ENCODE peak calls at places on chromosomes 13 and 19, in five cellular contexts. E is endodermal cell; J is effector memory CD4-positive, alpha-beta T cell; I is mammary epithelial cell; K is suprapubic skin. A is an unnamed sample. For H3K4me1, the result is how much of the 10 kb centered on the place peaks cover.

GRCh38 chr13:100542546-100543156 is 45.9 kb downstream of the GGACT start:
- DNase-seq in E (no peak), J (no peak), I (peak), K (no peak), A (peak)

GRCh38 chr13:51659276-51660127 is 75.2 kb downstream of the WDFY2 start:
- DNase-seq in E (no peak), J (no peak), I (no peak), K (no peak), A (no peak)

GRCh38 chr19:1911098-1911497 is 5.9 kb downstream of the ADAT3 start:
- DNase-seq in E (no peak), J (no peak), I (no peak), K (no peak), A (no peak)

GRCh38 chr13:98269386-98269785 is 92.3 kb upstream of the RNF113B start:
- DNase-seq in E (no peak), J (no peak), I (no peak), K (no peak), A (no peak)

GRCh38 chr13:78241278-78241919 is 322.8 kb upstream of the EDNRB start:
- DNase-seq in E (peak), J (no peak), I (no peak), K (no peak), A (peak)

GRCh38 chr19:57807541-57807940 is 7.2 kb downstream of the ZNF552 start:
- DNase-seq in E (no peak), J (no peak), I (no peak), K (no peak), A (no peak)

GRCh38 chr13:51222510-51223283 is 499 bp downstream of the FAM124A start:
- DNase-seq in E (peak), J (no peak), I (no peak), K (no peak), A (peak)

GRCh38 chr13:77698211-77699058 is 948 bp downstream of the SLAIN1 start:
- DNase-seq in E (peak), J (peak), I (no peak), K (no peak), A (peak)

GRCh38 chr13:25300861-25301346 is 521 bp upstream of the NUP58 start:
- DNase-seq in E (peak), J (peak), I (no peak), K (peak), A (peak)

GRCh38 chr19:38710928-38711725 is 33.1 kb downstream of the CAPN12 start:
- DNase-seq in E (no peak), J (no peak), I (peak), K (no peak), A (no peak)

GRCh38 chr13:96988441-96988840 is 5.8 kb downstream of the OXGR1 start:
- DNase-seq in E (no peak), J (no peak), I (no peak), K (no peak), A (no peak)

GRCh38 chr19:18456974-18457373 is 19.0 kb upstream of the ISYNA1 start:
- DNase-seq in E (no peak), J (no peak), I (no peak), K (no peak), A (no peak)

GRCh38 chr19:38708413-38709024 is 35.8 kb downstream of the CAPN12 start:
- DNase-seq in E (no peak), J (no peak), I (no peak), K (no peak), A (no peak)

GRCh38 chr19:50720181-50720920 is 749 bp upstream of the SHANK1 start:
- DNase-seq in E (no peak), J (no peak), I (no peak), K (no peak), A (no peak)

GRCh38 chr19:50043967-50044366 is 18.2 kb downstream of the ZNF473 start:
- DNase-seq in E (no peak), J (no peak), I (no peak), K (no peak), A (no peak)

GRCh38 chr13:23610187-23610576 is 40.0 kb downstream of the TNFRSF19 start:
- DNase-seq in E (no peak), J (no peak), I (no peak), K (no peak), A (no peak)

GRCh38 chr19:10797078-10797477 is 38.9 kb downstream of the TMED1 start:
- DNase-seq in E (no peak), J (peak), I (no peak), K (no peak), A (no peak)

GRCh38 chr19:5809053-5809452 is 4.2 kb downstream of the NRTN start:
- DNase-seq in E (no peak), J (no peak), I (no peak), K (no peak), A (peak)

GRCh38 chr19:19742773-19743172 is 9.9 kb upstream of the ZNF14 start:
- DNase-seq in E (no peak), J (no peak), I (no peak), K (no peak), A (no peak)

GRCh38 chr19:19745496-19746285 is 12.8 kb upstream of the ZNF14 start:
- DNase-seq in E (no peak), J (no peak), I (no peak), K (no peak), A (no peak)

GRCh38 chr19:19746286-19747213 is 13.6 kb upstream of the ZNF14 start:
- DNase-seq in E (peak), J (no peak), I (no peak), K (no peak), A (no peak)

GRCh38 chr19:19743176-19743575 is 10.3 kb upstream of the ZNF14 start:
- DNase-seq in E (no peak), J (no peak), I (no peak), K (no peak), A (no peak)

DNA sequence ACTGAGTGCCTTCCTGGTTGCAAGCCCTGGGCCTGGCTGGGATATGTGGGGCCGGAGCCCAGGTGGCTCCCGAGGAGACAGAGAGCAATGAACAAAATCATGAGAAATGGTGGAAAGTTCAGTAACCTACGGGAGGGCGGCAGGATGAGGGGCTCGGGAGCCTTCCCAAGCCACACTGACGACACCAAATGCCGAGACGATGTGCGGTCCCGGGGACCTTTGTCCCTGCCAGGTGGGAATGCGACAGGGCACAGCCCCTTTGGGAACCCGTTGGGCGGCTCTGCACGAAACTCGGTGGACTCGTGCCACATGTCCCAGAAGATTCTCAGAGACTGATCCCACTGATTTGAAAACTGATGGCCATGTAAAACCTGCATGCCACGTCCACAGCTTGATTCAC is 11.7 kb upstream of the ZNF14 start:
- DNase-seq in E (no peak), J (no peak), I (no peak), K (no peak), A (no peak)
- H3K4me1 ChIP-seq in E (under half), J (under half), I (under half), K (under half), A (under half)

GRCh38 chr19:41324921-41325639 is 15.1 kb downstream of the CCDC97 start:
- DNase-seq in E (peak), J (no peak), I (no peak), K (no peak), A (peak)

GRCh38 chr19:41327499-41328156 is 17.7 kb downstream of the CCDC97 start:
- DNase-seq in E (peak), J (peak), I (peak), K (peak), A (peak)

GRCh38 chr19:41327076-41327475 is 17.1 kb downstream of the CCDC97 start:
- DNase-seq in E (peak), J (no peak), I (no peak), K (no peak), A (no peak)

GRCh38 chr19:41325640-41325946 is 15.6 kb downstream of the CCDC97 start:
- DNase-seq in E (no peak), J (no peak), I (no peak), K (no peak), A (no peak)

GRCh38 chr19:41325947-41326706 is 16.2 kb downstream of the CCDC97 start:
- DNase-seq in E (peak), J (no peak), I (no peak), K (no peak), A (peak)
- H3K4me1 ChIP-seq in E (under half), J (under half), I (half or more), K (half or more), A (under half)

GRCh38 chr19:3966051-3967017 is 4.6 kb downstream of the DAPK3 start:
- DNase-seq in E (no peak), J (no peak), I (no peak), K (peak), A (no peak)
- H3K4me1 ChIP-seq in E (under half), J (under half), I (under half), K (under half), A (under half)

GRCh38 chr13:110279684-110280083 is 27.3 kb downstream of the COL4A1 start:
- DNase-seq in E (no peak), J (no peak), I (no peak), K (no peak), A (no peak)
- H3K4me1 ChIP-seq in E (under half), J (under half), I (under half), K (under half), A (under half)

GRCh38 chr19:13035820-13036365 is 40.6 kb downstream of the NFIX start:
- DNase-seq in E (no peak), J (no peak), I (no peak), K (no peak), A (no peak)
- H3K4me1 ChIP-seq in E (under half), J (under half), I (half or more), K (half or more), A (under half)

GRCh38 chr19:13848811-13849241 is 28.1 kb upstream of the NANOS3 start:
- DNase-seq in E (no peak), J (no peak), I (no peak), K (no peak), A (no peak)

GRCh38 chr19:13847033-13847899 is 29.7 kb upstream of the NANOS3 start:
- DNase-seq in E (peak), J (peak), I (peak), K (peak), A (peak)

GRCh38 chr19:13844130-13844631 is 32.8 kb upstream of the NANOS3 start:
- DNase-seq in E (no peak), J (no peak), I (peak), K (peak), A (no peak)

GRCh38 chr19:13847900-13848677 is 28.8 kb upstream of the NANOS3 start:
- DNase-seq in E (no peak), J (peak), I (no peak), K (no peak), A (no peak)

DNA sequence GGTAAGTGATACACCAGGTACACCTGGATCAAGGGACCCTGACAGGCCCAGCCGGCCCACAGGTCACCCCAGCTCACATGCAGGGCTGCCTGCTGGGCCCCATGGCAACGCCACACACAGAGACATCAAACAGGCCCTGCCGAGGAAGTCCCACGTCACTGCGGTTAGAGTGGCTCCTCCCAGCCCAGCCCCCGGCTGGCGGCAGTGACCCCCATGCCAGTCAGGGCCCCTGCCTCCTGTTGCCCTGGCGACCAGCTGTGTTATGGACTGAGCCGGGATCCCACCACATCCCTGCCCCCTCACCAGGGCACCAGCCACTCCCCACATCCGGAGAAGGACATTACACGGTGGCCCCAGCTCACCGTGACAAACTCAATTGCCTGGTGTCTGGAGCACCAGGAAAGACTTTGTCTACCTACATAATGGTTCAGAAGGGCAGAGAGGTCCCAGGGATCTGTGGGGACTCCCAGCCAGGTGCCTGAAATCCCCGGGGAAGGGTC is 30.4 kb upstream of the NANOS3 start:
- DNase-seq in E (peak), J (peak), I (peak), K (peak), A (peak)
- H3K4me1 ChIP-seq in E (under half), J (half or more), I (half or more), K (half or more), A (under half)

GRCh38 chr13:40444241-40444640 is 222.2 kb downstream of the FOXO1 start:
- DNase-seq in E (no peak), J (no peak), I (no peak), K (no peak), A (no peak)
- H3K4me1 ChIP-seq in E (under half), J (under half), I (under half), K (under half), A (under half)

GRCh38 chr19:48318286-48318987 is 6.9 kb upstream of the EMP3 start:
- DNase-seq in E (peak), J (no peak), I (no peak), K (no peak), A (no peak)
- H3K4me1 ChIP-seq in E (under half), J (under half), I (under half), K (under half), A (under half)

GRCh38 chr13:27620377-27621115 is at the start of gene LNX2:
- DNase-seq in E (peak), J (peak), I (peak), K (peak), A (peak)

GRCh38 chr13:27619093-27619705 is 1.1 kb downstream of the LNX2 start:
- DNase-seq in E (no peak), J (no peak), I (no peak), K (no peak), A (no peak)

GRCh38 chr13:27621366-27622101 is at the start of gene POLR1D:
- DNase-seq in E (peak), J (peak), I (peak), K (peak), A (peak)

GRCh38 chr13:27621116-27621365 is 651 bp upstream of the POLR1D start:
- DNase-seq in E (no peak), J (no peak), I (no peak), K (no peak), A (no peak)

DNA sequence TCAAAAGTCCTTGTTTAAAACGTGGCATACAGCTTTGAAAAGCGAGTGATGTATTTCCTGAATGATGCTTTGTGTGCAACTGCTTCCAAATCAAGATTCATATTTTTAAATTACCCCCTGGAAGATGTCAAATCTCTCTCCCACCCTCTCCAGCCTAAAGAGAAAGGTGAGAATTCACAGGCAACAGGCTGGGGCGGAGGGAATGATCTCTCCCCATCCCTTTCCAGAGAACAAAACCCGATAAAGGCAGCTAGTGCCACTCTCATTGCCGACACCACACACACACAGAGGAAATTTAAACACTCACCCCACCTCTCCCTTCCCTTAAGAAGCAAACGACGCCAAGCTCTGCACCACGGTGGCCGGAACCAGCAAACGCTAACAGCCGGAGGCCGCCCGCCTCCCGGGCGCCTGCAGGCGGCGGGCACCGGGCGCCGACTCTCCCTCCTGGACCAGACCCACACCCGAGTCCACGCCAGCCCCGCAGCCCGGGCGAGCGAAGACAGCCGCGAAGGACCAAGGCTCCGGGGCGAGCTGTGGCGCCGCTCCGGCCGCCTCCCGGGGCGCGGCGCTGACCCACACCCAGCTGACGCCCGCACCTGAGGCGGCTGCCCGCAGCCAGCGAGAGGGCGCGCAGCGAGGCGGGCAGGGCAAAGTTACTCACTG is 485 bp downstream of the LNX2 start:
- DNase-seq in E (no peak), J (peak), I (no peak), K (peak), A (no peak)
- H3K4me1 ChIP-seq in E (under half), J (under half), I (under half), K (half or more), A (under half)

A was measured in cardiac muscle cell.